ENCODE peak calls at places on chromosome 18, in ten cellular contexts. P is ascending aorta; A is right cardiac atrium; U is astrocyte of the cerebellum; S is NCI-H2081; C is activated T-cell treated with anti-CD3 and anti-CD28 coated beads for 48 hours; X is stimulated activated CD8-positive, alpha-beta memory T cell treated with anti-CD3 and anti-CD28 coated beads, Interleukin-7, amount 100 ng/mL, for 48 hours; J is foreskin fibroblast; F is activated CD4-positive, alpha-beta T cell treated with anti-CD3 and anti-CD28 coated beads for 4 hours; I is SK-MEL-5. H is an unnamed sample.

GRCh38 chr18:79950440-79951341 is 762 bp downstream of the SLC66A2 start:
- DNase-seq in P (peak), A (peak), U (no peak), S (no peak), C (no peak), X (no peak), J (no peak), F (no peak), I (peak), H (no peak)

GRCh38 chr18:57627488-57627887 is 5.9 kb upstream of the NARS1 start:
- DNase-seq in P (no peak), A (no peak), U (peak), S (no peak), C (no peak), X (no peak), J (peak), F (no peak), I (no peak), H (no peak)

GRCh38 chr18:62658028-62658427 is 57.3 kb upstream of the PHLPP1 start:
- DNase-seq in P (no peak), A (no peak), U (no peak), S (no peak), C (no peak), X (no peak), J (no peak), F (no peak), I (no peak), H (no peak)

GRCh38 chr18:3273042-3273441 is 11.1 kb downstream of the MYL12B start:
- DNase-seq in P (no peak), A (no peak), U (no peak), S (no peak), C (no peak), X (no peak), J (no peak), F (no peak), I (no peak), H (no peak)

GRCh38 chr18:28523758-28524475 is 347.0 kb upstream of the CDH2 start:
- DNase-seq in P (no peak), A (no peak), U (no peak), S (no peak), C (no peak), X (no peak), J (no peak), F (no peak), I (no peak), H (no peak)

GRCh38 chr18:28147674-28148171 is 29.2 kb downstream of the CDH2 start:
- DNase-seq in P (no peak), A (peak), U (no peak), S (no peak), C (no peak), X (no peak), J (no peak), F (no peak), I (no peak), H (no peak)

GRCh38 chr18:63697261-63697660 is 5.5 kb upstream of the SERPINB11 start:
- DNase-seq in P (no peak), A (no peak), U (no peak), S (no peak), C (no peak), X (no peak), J (no peak), F (no peak), I (no peak), H (no peak)

GRCh38 chr18:79800353-79801180 is 2.8 kb downstream of the KCNG2 start:
- DNase-seq in P (no peak), A (no peak), U (no peak), S (no peak), C (no peak), X (no peak), J (no peak), F (no peak), I (no peak), H (no peak)

GRCh38 chr18:7330041-7330440 is 99.2 kb downstream of the LRRC30 start:
- DNase-seq in P (no peak), A (no peak), U (no peak), S (no peak), C (no peak), X (no peak), J (no peak), F (no peak), I (no peak), H (no peak)

GRCh38 chr18:75351409-75351808 is 76.1 kb downstream of the SMIM21 start:
- DNase-seq in P (no peak), A (no peak), U (no peak), S (no peak), C (no peak), X (no peak), J (no peak), F (no peak), I (no peak), H (no peak)

GRCh38 chr18:2961828-2962227 is 51.1 kb downstream of the LPIN2 start:
- DNase-seq in P (no peak), A (no peak), U (peak), S (no peak), C (no peak), X (no peak), J (no peak), F (no peak), I (no peak), H (no peak)

GRCh38 chr18:63683152-63683551 is 19.6 kb upstream of the SERPINB11 start:
- DNase-seq in P (no peak), A (no peak), U (peak), S (no peak), C (no peak), X (no peak), J (peak), F (no peak), I (no peak), H (no peak)

GRCh38 chr18:24400587-24400986 is 3.0 kb upstream of the OSBPL1A start:
- DNase-seq in P (no peak), A (no peak), U (no peak), S (no peak), C (no peak), X (no peak), J (no peak), F (no peak), I (no peak), H (no peak)

GRCh38 chr18:59617468-59617932 is 79.7 kb downstream of the CCBE1 start:
- DNase-seq in P (no peak), A (no peak), U (no peak), S (no peak), C (no peak), X (no peak), J (no peak), F (no peak), I (no peak), H (no peak)

GRCh38 chr18:47204908-47205522 is 28.9 kb upstream of the IER3IP1 start:
- DNase-seq in P (no peak), A (peak), U (no peak), S (no peak), C (peak), X (no peak), J (peak), F (peak), I (peak), H (no peak)

GRCh38 chr18:73101977-73102376 is 234.2 kb upstream of the NETO1 start:
- DNase-seq in P (no peak), A (no peak), U (no peak), S (no peak), C (no peak), X (no peak), J (no peak), F (no peak), I (no peak), H (no peak)

GRCh38 chr18:48948112-48949050 is 2.4 kb downstream of the SMAD7 start:
- DNase-seq in P (no peak), A (peak), U (no peak), S (peak), C (peak), X (no peak), J (no peak), F (peak), I (no peak), H (no peak)

GRCh38 chr18:13446581-13447470 is 228.3 kb downstream of the LDLRAD4 start:
- DNase-seq in P (peak), A (peak), U (no peak), S (no peak), C (peak), X (peak), J (no peak), F (no peak), I (no peak), H (peak)

GRCh38 chr18:25467226-25468065 is 115.5 kb upstream of the ZNF521 start:
- DNase-seq in P (peak), A (peak), U (no peak), S (no peak), C (no peak), X (no peak), J (peak), F (no peak), I (no peak), H (no peak)

GRCh38 chr18:41371718-41372117 is 583.3 kb upstream of the PIK3C3 start:
- DNase-seq in P (no peak), A (peak), U (no peak), S (peak), C (no peak), X (no peak), J (no peak), F (no peak), I (no peak), H (no peak)

GRCh38 chr18:51275712-51276473 is 78.4 kb upstream of the MEX3C start:
- DNase-seq in P (no peak), A (peak), U (peak), S (no peak), C (no peak), X (no peak), J (no peak), F (no peak), I (no peak), H (no peak)

GRCh38 chr18:37535968-37536367 is 29.6 kb downstream of the CELF4 start:
- DNase-seq in P (no peak), A (no peak), U (no peak), S (no peak), C (no peak), X (no peak), J (no peak), F (no peak), I (no peak), H (no peak)

GRCh38 chr18:32930695-32931301 is 158.0 kb upstream of the KLHL14 start:
- DNase-seq in P (no peak), A (no peak), U (no peak), S (peak), C (no peak), X (no peak), J (no peak), F (no peak), I (peak), H (no peak)

GRCh38 chr18:32618501-32618985 is 147.9 kb upstream of the GAREM1 start:
- DNase-seq in P (no peak), A (no peak), U (no peak), S (no peak), C (no peak), X (no peak), J (no peak), F (no peak), I (no peak), H (no peak)

GRCh38 chr18:59459352-59460059 is 100.4 kb upstream of the LMAN1 start:
- DNase-seq in P (no peak), A (no peak), U (peak), S (peak), C (no peak), X (no peak), J (peak), F (no peak), I (peak), H (no peak)

GRCh38 chr18:12598181-12598921 is 59.6 kb downstream of the SPIRE1 start:
- DNase-seq in P (no peak), A (no peak), U (no peak), S (no peak), C (no peak), X (no peak), J (no peak), F (no peak), I (no peak), H (no peak)

GRCh38 chr18:8548186-8548585 is 61.1 kb upstream of the RAB12 start:
- DNase-seq in P (no peak), A (no peak), U (peak), S (no peak), C (no peak), X (no peak), J (no peak), F (no peak), I (no peak), H (no peak)

GRCh38 chr18:50642439-50642838 is 82.6 kb downstream of the MAPK4 start:
- DNase-seq in P (no peak), A (no peak), U (no peak), S (no peak), C (no peak), X (no peak), J (no peak), F (no peak), I (no peak), H (no peak)

GRCh38 chr18:59042477-59042842 is 97.2 kb upstream of the SEC11C start:
- DNase-seq in P (no peak), A (no peak), U (no peak), S (no peak), C (no peak), X (no peak), J (peak), F (no peak), I (no peak), H (no peak)

GRCh38 chr18:58242435-58242834 is 198.4 kb downstream of the NEDD4L start:
- DNase-seq in P (no peak), A (no peak), U (no peak), S (no peak), C (no peak), X (no peak), J (no peak), F (no peak), I (no peak), H (no peak)

GRCh38 chr18:76621782-76622495 is 126.9 kb upstream of the ZNF516 start:
- DNase-seq in P (no peak), A (no peak), U (no peak), S (peak), C (no peak), X (no peak), J (peak), F (no peak), I (peak), H (no peak)

GRCh38 chr18:53991202-53991601 is 233.3 kb downstream of the MBD2 start:
- DNase-seq in P (no peak), A (no peak), U (peak), S (no peak), C (no peak), X (no peak), J (peak), F (no peak), I (peak), H (no peak)

GRCh38 chr18:21230436-21230835 is 11.6 kb upstream of the GREB1L start:
- DNase-seq in P (no peak), A (no peak), U (no peak), S (no peak), C (no peak), X (no peak), J (no peak), F (no peak), I (no peak), H (no peak)

GRCh38 chr18:74234326-74235171 is 57.2 kb downstream of the CYB5A start:
- DNase-seq in P (no peak), A (peak), U (no peak), S (no peak), C (no peak), X (no peak), J (peak), F (no peak), I (peak), H (no peak)

GRCh38 chr18:73835656-73836055 is 312.0 kb downstream of the FBXO15 start:
- DNase-seq in P (no peak), A (no peak), U (no peak), S (no peak), C (no peak), X (no peak), J (no peak), F (no peak), I (peak), H (no peak)

H was measured in activated CD8-positive, alpha-beta memory T cell treated with anti-CD3 and anti-CD28 coated beads for 48 hours.